ENCODE peak calls at places on chromosomes 5 and 9, in nine cellular contexts. I, K, Y, Z, V, B, Q, J and A are unnamed samples.

GRCh38 chr9:72315089-72315509 is 49.9 kb downstream of the ZFAND5 start:
- DNase-seq in I (peak), K (no peak), Y (peak), Z (peak), V (no peak), B (peak), Q (peak), J (no peak), A (no peak)

GRCh38 chr9:78972303-78973002 is 599.3 kb upstream of the TLE4 start:
- DNase-seq in I (no peak), K (peak), Y (no peak), Z (no peak), V (no peak), B (no peak), Q (no peak), J (no peak), A (no peak)

GRCh38 chr9:3696368-3696767 is 170.6 kb upstream of the RFX3 start:
- DNase-seq in I (no peak), K (peak), Y (no peak), Z (no peak), V (peak), B (no peak), Q (no peak), J (no peak), A (no peak)

GRCh38 chr5:169142264-169142970 is 158.5 kb downstream of the SLIT3 start:
- DNase-seq in I (peak), K (no peak), Y (no peak), Z (no peak), V (no peak), B (no peak), Q (peak), J (no peak), A (peak)

GRCh38 chr5:68862560-68862959 is 231.3 kb upstream of the SLC30A5 start:
- DNase-seq in I (no peak), K (no peak), Y (no peak), Z (no peak), V (no peak), B (no peak), Q (no peak), J (no peak), A (no peak)

GRCh38 chr9:129108083-129108804 is 2.3 kb downstream of the CRAT start:
- DNase-seq in I (no peak), K (no peak), Y (no peak), Z (no peak), V (no peak), B (no peak), Q (peak), J (no peak), A (no peak)

GRCh38 chr5:88829053-88829452 is 53.9 kb downstream of the MEF2C start:
- DNase-seq in I (no peak), K (peak), Y (no peak), Z (no peak), V (no peak), B (peak), Q (no peak), J (no peak), A (no peak)

GRCh38 chr9:85224729-85225128 is 517.0 kb downstream of the AGTPBP1 start:
- DNase-seq in I (peak), K (no peak), Y (peak), Z (no peak), V (no peak), B (peak), Q (no peak), J (peak), A (no peak)

GRCh38 chr9:114051706-114052105 is 26.4 kb downstream of the AMBP start:
- DNase-seq in I (no peak), K (no peak), Y (no peak), Z (no peak), V (no peak), B (no peak), Q (no peak), J (no peak), A (no peak)

GRCh38 chr5:132662925-132663770 is 5.2 kb downstream of the IL13 start:
- DNase-seq in I (no peak), K (peak), Y (peak), Z (no peak), V (no peak), B (no peak), Q (no peak), J (no peak), A (no peak)

GRCh38 chr9:112111461-112111860 is 63.6 kb downstream of the SUSD1 start:
- DNase-seq in I (no peak), K (no peak), Y (no peak), Z (no peak), V (no peak), B (no peak), Q (no peak), J (no peak), A (no peak)

GRCh38 chr5:139710370-139711066 is 62.4 kb downstream of the CXXC5 start:
- DNase-seq in I (peak), K (peak), Y (peak), Z (no peak), V (no peak), B (peak), Q (peak), J (no peak), A (no peak)
- H3K4me3 ChIP-seq in I (peak), K (peak), Y (peak), Z (no peak), V (peak), B (peak), Q (peak), J (peak), A (peak)

GRCh38 chr5:55920784-55921183 is 69.6 kb downstream of the IL31RA start:
- DNase-seq in I (no peak), K (peak), Y (no peak), Z (peak), V (no peak), B (peak), Q (no peak), J (no peak), A (no peak)
- TF ChIP-seq CTCF in I (peak), K (peak), Y (peak), Z (no peak), V (no peak), B (peak), Q (no peak), J (peak), A (peak)

DNA sequence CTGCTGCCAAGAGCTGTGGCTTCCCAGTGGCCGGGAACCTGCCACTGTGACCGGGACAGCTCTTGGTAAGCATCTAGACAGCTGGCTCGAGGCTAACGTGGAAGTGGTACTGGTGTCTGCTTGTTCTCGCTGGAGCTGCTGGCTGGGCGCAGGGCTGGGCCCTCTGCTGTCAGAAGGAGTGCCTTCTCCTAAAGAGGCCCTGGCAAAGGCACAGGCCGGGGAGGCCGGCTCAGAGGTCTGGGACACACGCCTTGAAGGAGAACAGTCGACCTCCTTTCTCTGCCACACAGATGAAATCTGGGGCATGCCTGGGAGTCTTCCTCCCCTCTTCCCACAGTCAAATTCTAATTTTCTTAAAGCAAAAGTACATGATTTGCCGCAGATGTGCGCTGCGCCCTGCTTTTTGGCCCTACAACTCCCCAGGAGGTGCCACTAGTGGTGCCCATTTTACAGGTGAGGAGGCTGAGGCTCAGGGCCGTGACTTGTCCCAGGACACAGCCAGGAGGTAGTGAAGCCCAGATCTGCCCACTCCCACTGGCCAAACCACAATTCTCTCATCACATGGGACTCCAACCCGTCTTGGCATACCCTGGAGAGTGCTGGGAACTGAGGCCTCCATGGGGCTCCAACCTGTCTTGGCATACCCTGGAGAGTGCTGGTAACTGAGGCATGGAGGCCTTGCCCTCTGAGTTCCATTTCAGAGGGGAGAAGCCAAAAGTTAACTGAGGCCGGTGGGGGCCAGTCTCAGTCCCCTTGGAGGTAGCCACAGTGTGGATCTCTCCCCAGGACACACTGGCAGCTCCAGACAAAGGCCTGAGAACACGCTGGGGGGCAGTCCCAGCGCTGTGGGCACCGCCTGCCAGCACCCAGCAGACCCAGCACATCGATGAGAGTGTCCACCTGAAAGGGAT is 12.0 kb upstream of the RXRA start:
- DNase-seq in I (no peak), K (no peak), Y (no peak), Z (no peak), V (no peak), B (no peak), Q (peak), J (no peak), A (no peak)
- H3K4me3 ChIP-seq in I (no peak), K (no peak), Y (no peak), Z (no peak), V (no peak), B (no peak), Q (no peak), J (no peak), A (no peak)

GRCh38 chr5:171453056-171453725 is 33.7 kb downstream of the FGF18 start:
- DNase-seq in I (no peak), K (peak), Y (no peak), Z (no peak), V (no peak), B (no peak), Q (no peak), J (no peak), A (no peak)
- TF ChIP-seq CTCF in I (no peak), K (peak), Y (no peak), Z (no peak), V (no peak), B (no peak), Q (no peak), J (peak), A (no peak)

GRCh38 chr5:148829734-148830133 is 3.3 kb downstream of the ADRB2 start:
- DNase-seq in I (no peak), K (no peak), Y (no peak), Z (no peak), V (no peak), B (peak), Q (no peak), J (no peak), A (no peak)

GRCh38 chr5:148833925-148834324 is 7.5 kb downstream of the ADRB2 start:
- DNase-seq in I (no peak), K (no peak), Y (no peak), Z (no peak), V (no peak), B (no peak), Q (no peak), J (no peak), A (no peak)

GRCh38 chr5:148830220-148830619 is 3.8 kb downstream of the ADRB2 start:
- DNase-seq in I (no peak), K (no peak), Y (no peak), Z (no peak), V (no peak), B (no peak), Q (no peak), J (no peak), A (no peak)

GRCh38 chr5:148833122-148833521 is 6.7 kb downstream of the ADRB2 start:
- DNase-seq in I (no peak), K (no peak), Y (no peak), Z (no peak), V (no peak), B (no peak), Q (no peak), J (no peak), A (no peak)

DNA sequence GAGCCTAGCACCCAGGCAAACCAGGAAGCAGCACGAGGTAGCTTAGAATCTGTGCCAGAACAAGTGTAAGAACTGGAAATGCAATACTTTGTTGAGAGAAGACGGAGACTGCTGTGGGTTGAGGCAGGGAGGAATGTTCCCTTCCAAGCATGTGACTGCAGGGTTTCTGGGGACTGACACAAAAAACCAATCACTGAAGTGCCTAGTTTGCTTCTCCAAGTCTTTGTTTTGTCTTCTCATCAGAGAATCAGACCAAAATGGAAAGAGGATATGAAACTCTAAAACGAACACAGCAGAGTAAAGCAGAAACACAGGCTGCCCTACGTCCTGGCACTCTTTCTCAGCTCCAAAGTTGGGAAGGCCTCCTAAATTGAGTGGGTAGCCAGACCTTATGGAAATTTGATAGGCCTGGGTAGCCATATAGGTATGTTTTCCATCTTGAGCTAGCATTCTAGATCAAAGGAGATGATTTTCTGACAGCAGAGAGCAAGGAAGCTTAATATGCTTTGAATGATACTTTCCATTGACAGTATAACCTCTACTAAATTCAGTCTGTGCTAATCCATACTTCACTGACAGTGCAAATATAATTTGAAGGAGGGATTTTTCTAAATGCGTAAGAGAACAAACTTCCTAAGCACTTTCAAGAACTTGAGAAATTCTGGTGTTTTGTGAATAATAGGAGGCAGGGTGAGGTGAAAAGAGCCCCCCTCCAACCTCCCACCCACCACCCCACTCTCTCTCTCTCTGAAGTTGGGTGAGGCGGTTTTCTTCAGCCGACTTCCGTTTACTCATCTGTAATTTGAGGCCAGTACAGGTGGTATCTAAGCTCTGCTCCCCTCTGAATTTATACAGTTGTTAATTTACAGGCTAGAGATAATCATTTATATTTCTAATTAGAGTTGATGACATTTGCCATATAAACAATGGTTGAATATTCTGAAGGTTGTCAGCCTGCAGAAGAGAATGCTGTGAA is 5.5 kb downstream of the ADRB2 start:
- DNase-seq in I (no peak), K (no peak), Y (no peak), Z (no peak), V (no peak), B (no peak), Q (no peak), J (no peak), A (no peak)
- H3K4me3 ChIP-seq in I (no peak), K (no peak), Y (no peak), Z (no peak), V (no peak), B (no peak), Q (no peak), J (no peak), A (peak)

DNA sequence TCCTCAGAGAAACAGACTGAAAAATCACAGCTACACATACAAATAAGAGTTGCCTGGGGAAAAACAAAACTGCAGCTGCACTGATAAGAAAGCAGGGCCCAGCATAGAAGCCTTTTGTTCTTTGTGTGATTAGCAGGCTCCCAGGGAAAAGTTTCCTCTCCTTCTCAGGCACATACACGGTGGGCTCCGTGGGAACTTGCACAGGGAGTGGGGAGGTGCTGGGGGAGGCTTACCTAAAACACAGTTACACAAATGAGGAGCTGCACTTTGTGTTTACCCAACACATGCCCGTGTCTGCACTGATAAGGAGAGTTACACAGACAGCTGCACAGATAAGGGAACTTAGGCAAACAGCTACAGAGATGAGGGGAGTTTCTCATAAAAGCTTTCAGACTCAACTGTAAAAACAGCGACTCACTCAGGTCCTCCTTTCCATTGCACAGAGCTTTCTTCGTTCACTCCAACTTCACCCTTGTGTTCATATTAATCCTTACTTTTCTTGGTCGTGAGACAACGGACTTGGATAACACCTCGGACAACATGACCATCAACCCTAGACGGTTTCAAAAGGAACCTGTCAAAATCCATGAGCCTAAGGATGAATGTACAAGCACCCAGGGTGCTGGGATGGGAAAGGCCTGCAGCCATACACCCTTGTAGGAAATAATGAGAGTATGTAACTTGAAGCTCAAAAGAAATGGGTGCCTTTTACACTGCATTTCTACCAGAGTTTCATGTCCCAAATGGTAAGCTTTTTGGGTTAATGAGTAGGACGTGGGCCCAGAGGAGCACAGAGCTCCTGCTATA is 50.8 kb downstream of the SERINC5 start:
- DNase-seq in I (peak), K (peak), Y (peak), Z (no peak), V (no peak), B (no peak), Q (peak), J (no peak), A (no peak)
- TF ChIP-seq CTCF in I (no peak), K (no peak), Y (peak), Z (no peak), V (no peak), B (no peak), Q (no peak), J (no peak), A (no peak)

GRCh38 chr5:55575815-55576583 is 41.2 kb upstream of the PLPP1 start:
- DNase-seq in I (peak), K (no peak), Y (peak), Z (no peak), V (no peak), B (no peak), Q (no peak), J (no peak), A (peak)
- H3K4me3 ChIP-seq in I (no peak), K (no peak), Y (no peak), Z (no peak), V (no peak), B (no peak), Q (no peak), J (no peak), A (no peak)

GRCh38 chr9:18824095-18824666 is 208.8 kb downstream of the SAXO1 start:
- DNase-seq in I (no peak), K (peak), Y (peak), Z (no peak), V (no peak), B (peak), Q (no peak), J (no peak), A (no peak)
- TF ChIP-seq CTCF in I (no peak), K (peak), Y (peak), Z (no peak), V (peak), B (peak), Q (no peak), J (peak), A (peak)

GRCh38 chr9:89309166-89309565 is 1.8 kb upstream of the CKS2 start:
- DNase-seq in I (no peak), K (no peak), Y (no peak), Z (no peak), V (no peak), B (no peak), Q (no peak), J (no peak), A (no peak)

GRCh38 chr9:89305868-89306267 is 5.1 kb upstream of the CKS2 start:
- DNase-seq in I (no peak), K (no peak), Y (no peak), Z (no peak), V (no peak), B (no peak), Q (no peak), J (no peak), A (no peak)

GRCh38 chr9:89309608-89310485 is 1.1 kb upstream of the CKS2 start:
- DNase-seq in I (no peak), K (peak), Y (peak), Z (no peak), V (no peak), B (peak), Q (no peak), J (peak), A (no peak)

DNA sequence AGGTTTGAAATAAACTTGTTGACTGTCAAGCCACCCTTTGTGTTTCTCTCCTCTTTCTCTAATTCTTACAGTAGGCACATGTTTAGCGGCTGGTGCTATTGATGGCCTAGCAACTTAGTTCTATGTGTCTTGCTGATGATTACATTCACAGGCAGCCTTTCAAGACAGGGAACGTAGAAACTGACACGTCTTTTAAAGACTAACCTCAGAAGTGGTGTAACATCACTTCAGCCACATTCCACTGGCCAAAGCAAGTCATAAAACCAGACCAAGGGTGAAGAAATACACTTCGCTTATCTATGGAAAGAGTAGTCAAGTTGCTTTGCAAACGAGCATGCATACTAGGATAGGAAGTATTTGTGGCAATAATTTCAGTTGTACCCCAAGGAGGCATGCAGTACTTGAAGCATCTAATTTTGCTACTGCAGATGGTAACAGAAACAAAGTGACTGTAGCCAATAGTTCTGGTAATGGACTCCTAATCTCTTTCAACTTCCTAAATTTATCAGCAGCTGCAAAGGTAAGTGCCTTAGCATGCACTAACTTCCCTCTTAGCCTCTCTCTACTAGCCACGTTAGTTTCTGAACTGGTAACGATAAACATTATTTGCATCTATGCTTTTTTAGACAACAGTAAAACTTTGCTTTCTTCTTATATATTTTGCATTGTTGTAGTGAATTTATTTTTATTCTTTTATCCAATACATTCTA is 6.4 kb upstream of the CKS2 start:
- DNase-seq in I (no peak), K (no peak), Y (peak), Z (no peak), V (no peak), B (no peak), Q (no peak), J (no peak), A (no peak)
- H3K4me3 ChIP-seq in I (no peak), K (no peak), Y (no peak), Z (no peak), V (no peak), B (no peak), Q (no peak), J (no peak), A (no peak)